ENCODE peak calls at places on chromosomes 5 and 9, in seven cellular contexts. U, I, A, E, G, W and V are unnamed samples. For H3K27me3, the result is how much of the 10 kb centered on the place peaks cover.

GRCh38 chr5:54534306-54534705 is 16.7 kb downstream of the SNX18 start:
- DNase-seq in U (no peak), I (no peak), A (no peak), E (no peak), G (no peak), W (no peak), V (no peak)

GRCh38 chr5:149485655-149486615 is 65.3 kb downstream of the CSNK1A1 start:
- DNase-seq in U (no peak), I (peak), A (no peak), E (peak), G (peak), W (peak), V (peak)

GRCh38 chr5:17216176-17216973 is 1.1 kb upstream of the BASP1 start:
- DNase-seq in U (peak), I (peak), A (peak), E (peak), G (peak), W (peak), V (peak)

GRCh38 chr9:19127881-19128719 is 808 bp upstream of the PLIN2 start:
- DNase-seq in U (no peak), I (peak), A (no peak), E (no peak), G (no peak), W (no peak), V (no peak)

GRCh38 chr5:149001154-149001553 is 61.7 kb downstream of the SH3TC2 start:
- DNase-seq in U (no peak), I (no peak), A (no peak), E (no peak), G (no peak), W (no peak), V (no peak)

GRCh38 chr9:19231126-19232035 is 888 bp downstream of the DENND4C start:
- DNase-seq in U (no peak), I (peak), A (no peak), E (no peak), G (no peak), W (peak), V (no peak)

GRCh38 chr5:169020102-169020501 is 280.8 kb downstream of the SLIT3 start:
- DNase-seq in U (no peak), I (peak), A (no peak), E (peak), G (no peak), W (peak), V (no peak)

GRCh38 chr5:72137826-72138409 is 30.6 kb downstream of the MAP1B start:
- DNase-seq in U (no peak), I (no peak), A (no peak), E (peak), G (peak), W (no peak), V (no peak)

GRCh38 chr5:96691503-96692303 is 29.5 kb downstream of the CAST start:
- DNase-seq in U (no peak), I (no peak), A (no peak), E (no peak), G (peak), W (no peak), V (no peak)

GRCh38 chr5:126544087-126544740 is 50.8 kb downstream of the ALDH7A1 start:
- DNase-seq in U (no peak), I (peak), A (no peak), E (peak), G (peak), W (peak), V (peak)

GRCh38 chr5:160369990-160370712 is at the start of gene C1QTNF2:
- DNase-seq in U (no peak), I (peak), A (no peak), E (no peak), G (no peak), W (no peak), V (no peak)
- H3K27me3 ChIP-seq in U (under half), I (under half), A (under half), E (under half), G (under half), W (under half), V (under half)

GRCh38 chr9:89768051-89768450 is 163.2 kb downstream of the GADD45G start:
- DNase-seq in U (no peak), I (no peak), A (no peak), E (no peak), G (no peak), W (no peak), V (no peak)

GRCh38 chr9:89765211-89765610 is 160.4 kb downstream of the GADD45G start:
- DNase-seq in U (no peak), I (no peak), A (no peak), E (no peak), G (no peak), W (no peak), V (no peak)

GRCh38 chr9:89764217-89764616 is 159.4 kb downstream of the GADD45G start:
- DNase-seq in U (no peak), I (no peak), A (no peak), E (no peak), G (no peak), W (no peak), V (no peak)

GRCh38 chr9:89768650-89769071 is 163.8 kb downstream of the GADD45G start:
- DNase-seq in U (no peak), I (no peak), A (no peak), E (no peak), G (no peak), W (no peak), V (no peak)

GRCh38 chr9:89766981-89767380 is 162.2 kb downstream of the GADD45G start:
- DNase-seq in U (no peak), I (no peak), A (no peak), E (no peak), G (no peak), W (no peak), V (no peak)
- TF ChIP-seq POLR2AphosphoS5 in U (no peak), I (no peak), A (no peak), E (no peak), G (no peak), W (no peak), V (no peak)

GRCh38 chr5:132764671-132765070 is 12.4 kb downstream of the SEPTIN8 start:
- DNase-seq in U (no peak), I (no peak), A (no peak), E (no peak), G (no peak), W (no peak), V (no peak)

GRCh38 chr5:132763369-132764036 is 13.5 kb downstream of the SEPTIN8 start:
- DNase-seq in U (no peak), I (no peak), A (no peak), E (no peak), G (no peak), W (no peak), V (no peak)

GRCh38 chr5:132762246-132763000 is 14.6 kb downstream of the SEPTIN8 start:
- DNase-seq in U (no peak), I (no peak), A (no peak), E (no peak), G (no peak), W (no peak), V (no peak)

GRCh38 chr5:132765311-132766019 is 11.6 kb downstream of the SEPTIN8 start:
- DNase-seq in U (no peak), I (no peak), A (no peak), E (no peak), G (no peak), W (no peak), V (no peak)

GRCh38 chr5:132764051-132764450 is 13.0 kb downstream of the SEPTIN8 start:
- DNase-seq in U (no peak), I (no peak), A (no peak), E (no peak), G (no peak), W (no peak), V (no peak)
- TF ChIP-seq SIN3A in U (no peak), I (no peak), A (no peak), E (no peak), G (no peak), W (no peak), V (no peak)

GRCh38 chr5:6861667-6862066 is 148.4 kb downstream of the TENT4A start:
- DNase-seq in U (no peak), I (no peak), A (no peak), E (no peak), G (no peak), W (no peak), V (no peak)
- H3K27me3 ChIP-seq in U (under half), I (under half), A (under half), E (under half), G (under half), W (under half), V (under half)

GRCh38 chr9:134896834-134897583 is 16.4 kb downstream of the FCN2 start:
- DNase-seq in U (no peak), I (no peak), A (no peak), E (no peak), G (no peak), W (no peak), V (no peak)

GRCh38 chr9:134895103-134895502 is 14.5 kb downstream of the FCN2 start:
- DNase-seq in U (no peak), I (no peak), A (no peak), E (no peak), G (no peak), W (no peak), V (no peak)

GRCh38 chr9:134897584-134898170 is 17.1 kb downstream of the FCN2 start:
- DNase-seq in U (no peak), I (no peak), A (no peak), E (no peak), G (no peak), W (no peak), V (no peak)

GRCh38 chr9:134894136-134894860 is 13.7 kb downstream of the FCN2 start:
- DNase-seq in U (no peak), I (no peak), A (no peak), E (no peak), G (no peak), W (no peak), V (no peak)

GRCh38 chr9:134895849-134896833 is 15.5 kb downstream of the FCN2 start:
- DNase-seq in U (no peak), I (no peak), A (no peak), E (peak), G (no peak), W (peak), V (no peak)
- TF ChIP-seq POLR2AphosphoS5 in U (no peak), I (no peak), A (no peak), E (peak), G (no peak), W (no peak), V (no peak)

GRCh38 chr5:91727452-91727851 is 344.3 kb upstream of the ARRDC3 start:
- DNase-seq in U (no peak), I (no peak), A (no peak), E (no peak), G (no peak), W (no peak), V (no peak)
- TF ChIP-seq SIN3A in U (no peak), I (no peak), A (no peak), E (no peak), G (no peak), W (no peak), V (no peak)

GRCh38 chr9:90071257-90071656 is 466.4 kb downstream of the GADD45G start:
- DNase-seq in U (no peak), I (no peak), A (no peak), E (no peak), G (no peak), W (no peak), V (no peak)

GRCh38 chr9:90070469-90070868 is 465.7 kb downstream of the GADD45G start:
- DNase-seq in U (no peak), I (no peak), A (no peak), E (no peak), G (no peak), W (no peak), V (no peak)

GRCh38 chr9:90074319-90074962 is 469.6 kb downstream of the GADD45G start:
- DNase-seq in U (no peak), I (no peak), A (no peak), E (no peak), G (no peak), W (no peak), V (no peak)

GRCh38 chr9:90070056-90070455 is 465.2 kb downstream of the GADD45G start:
- DNase-seq in U (no peak), I (no peak), A (no peak), E (no peak), G (no peak), W (no peak), V (no peak)

GRCh38 chr9:90073551-90073950 is 468.7 kb downstream of the GADD45G start:
- DNase-seq in U (no peak), I (no peak), A (no peak), E (no peak), G (no peak), W (no peak), V (no peak)
- H3K27me3 ChIP-seq in U (under half), I (under half), A (under half), E (half or more), G (under half), W (under half), V (under half)